ENCODE peak calls at places on chromosomes 16 and 17, in six cellular contexts. I is germinal center, N is B cell, R is NCI-H345, P is GM18507, A is adipocyte. K is an unnamed sample.

GRCh38 chr17:82668631-82669099 is 20.4 kb upstream of the WDR45B start:
- DNase-seq in N (peak), P (peak), I (peak), A (peak), R (peak), K (peak)

GRCh38 chr17:2111691-2112090 is 56.8 kb downstream of the HIC1 start:
- DNase-seq in R (no peak), A (peak), P (no peak), I (no peak), N (no peak), K (no peak)

GRCh38 chr17:47276444-47276843 is 22.8 kb downstream of the ITGB3 start:
- DNase-seq in P (no peak), N (no peak), R (no peak), A (peak), I (no peak), K (no peak)

GRCh38 chr17:45110676-45111611 is 21.4 kb downstream of the PLCD3 start:
- DNase-seq in R (no peak), I (no peak), P (no peak), A (no peak), N (no peak), K (no peak)

GRCh38 chr17:72456026-72456569 is 335.3 kb downstream of the SOX9 start:
- DNase-seq in N (no peak), A (peak), I (no peak), P (no peak), R (no peak), K (no peak)

GRCh38 chr17:78397681-78398101 is 19.2 kb downstream of the PGS1 start:
- DNase-seq in A (peak), I (no peak), P (no peak), R (no peak), N (no peak), K (no peak)

GRCh38 chr17:67602974-67603373 is 114.8 kb upstream of the NOL11 start:
- DNase-seq in R (peak), P (peak), N (peak), A (peak), I (peak), K (peak)

GRCh38 chr16:16144416-16144815 is 78.9 kb downstream of the ABCC6 start:
- DNase-seq in A (no peak), I (no peak), N (no peak), R (no peak), P (no peak), K (no peak)

GRCh38 chr17:51853857-51854256 is 304.7 kb downstream of the CA10 start:
- DNase-seq in N (no peak), I (no peak), A (no peak), R (peak), P (no peak), K (no peak)

GRCh38 chr17:80605326-80606066 is 60.9 kb downstream of the RPTOR start:
- DNase-seq in P (peak), A (peak), R (no peak), N (peak), I (peak), K (peak)

GRCh38 chr16:89077076-89077475 is 16.6 kb upstream of the ACSF3 start:
- DNase-seq in R (no peak), A (no peak), I (no peak), P (no peak), N (no peak), K (no peak)

GRCh38 chr17:75764711-75765421 is at the start of gene GALK1:
- DNase-seq in P (peak), N (peak), R (peak), A (peak), I (peak), K (peak)

GRCh38 chr16:1152123-1152638 is 725 bp upstream of the CACNA1H start:
- DNase-seq in I (peak), N (peak), A (peak), P (no peak), R (peak), K (no peak)

GRCh38 chr17:40068129-40068581 is 5.4 kb downstream of the THRA start:
- DNase-seq in N (no peak), R (no peak), A (peak), I (no peak), P (no peak), K (no peak)

GRCh38 chr16:17343028-17343427 is 127.7 kb downstream of the XYLT1 start:
- DNase-seq in A (no peak), N (peak), R (no peak), P (no peak), I (peak), K (peak)

GRCh38 chr16:252366-253337 is 18.0 kb downstream of the FAM234A start:
- DNase-seq in R (no peak), A (no peak), P (peak), I (peak), N (peak), K (peak)

GRCh38 chr16:58513874-58514273 is 1.4 kb upstream of the SETD6 start:
- DNase-seq in P (no peak), I (no peak), N (no peak), A (peak), R (no peak), K (no peak)

GRCh38 chr16:12228607-12229499 is 252.3 kb downstream of the SNX29 start:
- DNase-seq in I (peak), R (peak), A (peak), N (peak), P (peak), K (peak)

GRCh38 chr16:11977206-11978041 is 890 bp downstream of the SNX29 start:
- DNase-seq in N (no peak), I (no peak), A (peak), P (no peak), R (no peak), K (no peak)

GRCh38 chr16:11619327-11619851 is 32.7 kb upstream of the LITAF start:
- DNase-seq in R (no peak), N (peak), P (no peak), I (peak), A (no peak), K (no peak)

GRCh38 chr16:1213231-1213630 is 11.8 kb downstream of the TPSG1 start:
- DNase-seq in R (no peak), P (no peak), N (no peak), I (no peak), A (no peak), K (no peak)

GRCh38 chr17:39461911-39462641 is 790 bp downstream of the CDK12 start:
- DNase-seq in A (peak), R (peak), P (peak), I (peak), N (no peak), K (no peak)

GRCh38 chr16:31108794-31109558 is 790 bp downstream of the BCKDK start:
- DNase-seq in P (no peak), R (no peak), A (peak), I (no peak), N (no peak), K (no peak)

GRCh38 chr17:28112199-28112995 is 69.9 kb downstream of the NLK start:
- DNase-seq in P (no peak), N (no peak), R (no peak), I (no peak), A (peak), K (no peak)

GRCh38 chr17:82531431-82531881 is 11.9 kb downstream of the FOXK2 start:
- DNase-seq in N (no peak), R (no peak), A (peak), P (no peak), I (no peak), K (no peak)

GRCh38 chr16:20910781-20911321 is 10.3 kb downstream of the LYRM1 start:
- DNase-seq in I (no peak), P (no peak), N (no peak), R (no peak), A (peak), K (no peak)

GRCh38 chr16:85639529-85640253 is 26.6 kb downstream of the GSE1 start:
- DNase-seq in P (no peak), R (peak), N (no peak), I (no peak), A (no peak), K (no peak)

GRCh38 chr16:87263418-87264052 is 53.7 kb downstream of the C16orf95 start:
- DNase-seq in P (no peak), I (no peak), A (no peak), R (no peak), N (no peak), K (no peak)

GRCh38 chr16:14015017-14015416 is 56.1 kb upstream of the MRTFB start:
- DNase-seq in N (no peak), P (no peak), I (no peak), A (peak), R (no peak), K (no peak)

GRCh38 chr16:4934591-4934990 is 2.4 kb downstream of the PPL start:
- DNase-seq in N (no peak), A (no peak), I (no peak), R (no peak), P (no peak), K (no peak)

GRCh38 chr16:84555418-84556196 is 51.1 kb upstream of the MEAK7 start:
- DNase-seq in N (no peak), R (peak), I (no peak), P (no peak), A (no peak), K (no peak)

GRCh38 chr16:70705056-70705455 is 19.2 kb upstream of the MTSS2 start:
- DNase-seq in N (no peak), P (no peak), R (no peak), A (no peak), I (no peak), K (no peak)

GRCh38 chr16:85845276-85845675 is 45.8 kb downstream of the COX4I1 start:
- DNase-seq in A (no peak), N (no peak), P (no peak), I (no peak), R (no peak), K (no peak)

GRCh38 chr16:50718061-50718760 is 23.7 kb upstream of the CYLD start:
- DNase-seq in N (no peak), R (no peak), A (no peak), I (no peak), P (no peak), K (no peak)

GRCh38 chr17:2011421-2012371 is 13.4 kb downstream of the RTN4RL1 start:
- DNase-seq in R (no peak), N (no peak), A (peak), P (no peak), I (no peak), K (no peak)

GRCh38 chr17:38605230-38605851 is 411 bp downstream of the SRCIN1 start:
- DNase-seq in I (peak), R (no peak), P (no peak), A (no peak), N (no peak), K (peak)